ENCODE peak calls at places on chromosome 7, in seven cellular contexts. One of them, this sample, is unnamed.

GRCh38 chr7:131007439-131008330 is 273.7 kb upstream of the KLF14 start:
- DNase-seq in cerebellum: peak
- DNase-seq in GM03348: peak
- DNase-seq in activated CD4-positive, alpha-beta T cell treated with anti-CD3 and anti-CD28 coated beads for 4 hours: peak
- DNase-seq in NCI-H1092: peak
- DNase-seq in epithelial cell of prostate: peak
- DNase-seq in fibroblast of pulmonary artery: peak
- DNase-seq in this sample: peak

GRCh38 chr7:24840543-24840942 is 83.3 kb upstream of the GSDME start:
- DNase-seq in GM03348: no peak
- DNase-seq in cerebellum: no peak
- DNase-seq in NCI-H1092: no peak
- DNase-seq in fibroblast of pulmonary artery: no peak
- DNase-seq in epithelial cell of prostate: no peak
- DNase-seq in activated CD4-positive, alpha-beta T cell treated with anti-CD3 and anti-CD28 coated beads for 4 hours: no peak
- DNase-seq in this sample: no peak

GRCh38 chr7:2222516-2222915 is 10.2 kb downstream of the MAD1L1 start:
- DNase-seq in NCI-H1092: no peak
- DNase-seq in GM03348: no peak
- DNase-seq in fibroblast of pulmonary artery: no peak
- DNase-seq in cerebellum: no peak
- DNase-seq in epithelial cell of prostate: no peak
- DNase-seq in activated CD4-positive, alpha-beta T cell treated with anti-CD3 and anti-CD28 coated beads for 4 hours: no peak
- DNase-seq in this sample: no peak

GRCh38 chr7:155763721-155764431 is 48.4 kb downstream of the SHH start:
- DNase-seq in fibroblast of pulmonary artery: peak
- DNase-seq in activated CD4-positive, alpha-beta T cell treated with anti-CD3 and anti-CD28 coated beads for 4 hours: peak
- DNase-seq in GM03348: no peak
- DNase-seq in cerebellum: no peak
- DNase-seq in epithelial cell of prostate: no peak
- DNase-seq in NCI-H1092: no peak
- DNase-seq in this sample: no peak

GRCh38 chr7:19016140-19016539 is 101.3 kb downstream of the TWIST1 start:
- DNase-seq in GM03348: no peak
- DNase-seq in cerebellum: no peak
- DNase-seq in epithelial cell of prostate: no peak
- DNase-seq in NCI-H1092: no peak
- DNase-seq in activated CD4-positive, alpha-beta T cell treated with anti-CD3 and anti-CD28 coated beads for 4 hours: no peak
- DNase-seq in fibroblast of pulmonary artery: peak
- DNase-seq in this sample: no peak

GRCh38 chr7:657565-658119 is 68.9 kb upstream of the DNAAF5 start:
- DNase-seq in activated CD4-positive, alpha-beta T cell treated with anti-CD3 and anti-CD28 coated beads for 4 hours: no peak
- DNase-seq in epithelial cell of prostate: no peak
- DNase-seq in fibroblast of pulmonary artery: peak
- DNase-seq in NCI-H1092: no peak
- DNase-seq in GM03348: no peak
- DNase-seq in cerebellum: no peak
- DNase-seq in this sample: no peak

GRCh38 chr7:31782411-31782991 is 95.5 kb downstream of the PPP1R17 start:
- DNase-seq in activated CD4-positive, alpha-beta T cell treated with anti-CD3 and anti-CD28 coated beads for 4 hours: no peak
- DNase-seq in cerebellum: peak
- DNase-seq in GM03348: peak
- DNase-seq in NCI-H1092: peak
- DNase-seq in fibroblast of pulmonary artery: peak
- DNase-seq in epithelial cell of prostate: peak
- DNase-seq in this sample: peak

GRCh38 chr7:94022550-94022949 is 18.4 kb upstream of the BET1 start:
- DNase-seq in fibroblast of pulmonary artery: peak
- DNase-seq in GM03348: no peak
- DNase-seq in NCI-H1092: no peak
- DNase-seq in epithelial cell of prostate: no peak
- DNase-seq in activated CD4-positive, alpha-beta T cell treated with anti-CD3 and anti-CD28 coated beads for 4 hours: no peak
- DNase-seq in cerebellum: no peak
- DNase-seq in this sample: no peak

GRCh38 chr7:67470256-67470751 is 473.7 kb downstream of the TYW1 start:
- DNase-seq in activated CD4-positive, alpha-beta T cell treated with anti-CD3 and anti-CD28 coated beads for 4 hours: no peak
- DNase-seq in fibroblast of pulmonary artery: no peak
- DNase-seq in GM03348: no peak
- DNase-seq in cerebellum: no peak
- DNase-seq in epithelial cell of prostate: no peak
- DNase-seq in NCI-H1092: no peak
- DNase-seq in this sample: no peak

GRCh38 chr7:99927536-99927935 is 1.9 kb downstream of the GJC3 start:
- DNase-seq in fibroblast of pulmonary artery: no peak
- DNase-seq in epithelial cell of prostate: no peak
- DNase-seq in activated CD4-positive, alpha-beta T cell treated with anti-CD3 and anti-CD28 coated beads for 4 hours: no peak
- DNase-seq in cerebellum: no peak
- DNase-seq in NCI-H1092: no peak
- DNase-seq in GM03348: no peak
- DNase-seq in this sample: no peak

GRCh38 chr7:158811461-158811860 is 17.8 kb downstream of the ESYT2 start:
- DNase-seq in activated CD4-positive, alpha-beta T cell treated with anti-CD3 and anti-CD28 coated beads for 4 hours: peak
- DNase-seq in fibroblast of pulmonary artery: peak
- DNase-seq in cerebellum: no peak
- DNase-seq in NCI-H1092: no peak
- DNase-seq in GM03348: peak
- DNase-seq in epithelial cell of prostate: peak
- DNase-seq in this sample: peak

GRCh38 chr7:75663302-75663907 is 75.3 kb downstream of the HIP1 start:
- DNase-seq in GM03348: no peak
- DNase-seq in activated CD4-positive, alpha-beta T cell treated with anti-CD3 and anti-CD28 coated beads for 4 hours: no peak
- DNase-seq in epithelial cell of prostate: no peak
- DNase-seq in fibroblast of pulmonary artery: no peak
- DNase-seq in NCI-H1092: no peak
- DNase-seq in cerebellum: peak
- DNase-seq in this sample: no peak

GRCh38 chr7:115352375-115352774 is 430.5 kb downstream of the MDFIC start:
- DNase-seq in activated CD4-positive, alpha-beta T cell treated with anti-CD3 and anti-CD28 coated beads for 4 hours: no peak
- DNase-seq in GM03348: peak
- DNase-seq in fibroblast of pulmonary artery: peak
- DNase-seq in epithelial cell of prostate: peak
- DNase-seq in cerebellum: no peak
- DNase-seq in NCI-H1092: no peak
- DNase-seq in this sample: no peak

GRCh38 chr7:154953006-154953684 is 49.8 kb downstream of the PAXIP1 start:
- DNase-seq in epithelial cell of prostate: no peak
- DNase-seq in cerebellum: no peak
- DNase-seq in fibroblast of pulmonary artery: peak
- DNase-seq in GM03348: peak
- DNase-seq in NCI-H1092: peak
- DNase-seq in activated CD4-positive, alpha-beta T cell treated with anti-CD3 and anti-CD28 coated beads for 4 hours: peak
- DNase-seq in this sample: no peak

GRCh38 chr7:96697822-96698221 is 11.8 kb downstream of the SEM1 start:
- DNase-seq in cerebellum: no peak
- DNase-seq in fibroblast of pulmonary artery: no peak
- DNase-seq in GM03348: no peak
- DNase-seq in epithelial cell of prostate: no peak
- DNase-seq in NCI-H1092: no peak
- DNase-seq in activated CD4-positive, alpha-beta T cell treated with anti-CD3 and anti-CD28 coated beads for 4 hours: no peak
- DNase-seq in this sample: no peak

GRCh38 chr7:47816647-47817046 is 131.6 kb downstream of the PKD1L1 start:
- DNase-seq in NCI-H1092: no peak
- DNase-seq in activated CD4-positive, alpha-beta T cell treated with anti-CD3 and anti-CD28 coated beads for 4 hours: no peak
- DNase-seq in cerebellum: no peak
- DNase-seq in fibroblast of pulmonary artery: peak
- DNase-seq in epithelial cell of prostate: no peak
- DNase-seq in GM03348: peak
- DNase-seq in this sample: no peak

GRCh38 chr7:86643478-86644281 is at the start of gene GRM3:
- DNase-seq in GM03348: peak
- DNase-seq in fibroblast of pulmonary artery: no peak
- DNase-seq in cerebellum: peak
- DNase-seq in activated CD4-positive, alpha-beta T cell treated with anti-CD3 and anti-CD28 coated beads for 4 hours: no peak
- DNase-seq in NCI-H1092: peak
- DNase-seq in epithelial cell of prostate: no peak
- DNase-seq in this sample: no peak

GRCh38 chr7:151987748-151988529 is 31.7 kb downstream of the GALNTL5 start:
- DNase-seq in GM03348: peak
- DNase-seq in activated CD4-positive, alpha-beta T cell treated with anti-CD3 and anti-CD28 coated beads for 4 hours: no peak
- DNase-seq in epithelial cell of prostate: no peak
- DNase-seq in NCI-H1092: no peak
- DNase-seq in fibroblast of pulmonary artery: peak
- DNase-seq in cerebellum: peak
- DNase-seq in this sample: no peak

GRCh38 chr7:44079221-44080021 is 2.9 kb downstream of the POLM start:
- DNase-seq in epithelial cell of prostate: no peak
- DNase-seq in cerebellum: no peak
- DNase-seq in GM03348: no peak
- DNase-seq in NCI-H1092: no peak
- DNase-seq in activated CD4-positive, alpha-beta T cell treated with anti-CD3 and anti-CD28 coated beads for 4 hours: no peak
- DNase-seq in fibroblast of pulmonary artery: no peak
- DNase-seq in this sample: no peak

GRCh38 chr7:90432752-90433151 is 29.5 kb downstream of the CLDN12 start:
- DNase-seq in cerebellum: no peak
- DNase-seq in GM03348: no peak
- DNase-seq in activated CD4-positive, alpha-beta T cell treated with anti-CD3 and anti-CD28 coated beads for 4 hours: no peak
- DNase-seq in epithelial cell of prostate: no peak
- DNase-seq in fibroblast of pulmonary artery: no peak
- DNase-seq in NCI-H1092: no peak
- DNase-seq in this sample: peak

GRCh38 chr7:8379264-8379663 is 54.1 kb upstream of the NXPH1 start:
- DNase-seq in epithelial cell of prostate: no peak
- DNase-seq in GM03348: no peak
- DNase-seq in fibroblast of pulmonary artery: no peak
- DNase-seq in cerebellum: no peak
- DNase-seq in activated CD4-positive, alpha-beta T cell treated with anti-CD3 and anti-CD28 coated beads for 4 hours: no peak
- DNase-seq in NCI-H1092: peak
- DNase-seq in this sample: no peak

GRCh38 chr7:113217314-113217713 is 99.0 kb upstream of the SMIM30 start:
- DNase-seq in NCI-H1092: peak
- DNase-seq in fibroblast of pulmonary artery: peak
- DNase-seq in cerebellum: no peak
- DNase-seq in activated CD4-positive, alpha-beta T cell treated with anti-CD3 and anti-CD28 coated beads for 4 hours: no peak
- DNase-seq in GM03348: no peak
- DNase-seq in epithelial cell of prostate: no peak
- DNase-seq in this sample: no peak

GRCh38 chr7:594920-595620 is 75.4 kb upstream of the PDGFA start:
- DNase-seq in NCI-H1092: no peak
- DNase-seq in fibroblast of pulmonary artery: no peak
- DNase-seq in activated CD4-positive, alpha-beta T cell treated with anti-CD3 and anti-CD28 coated beads for 4 hours: no peak
- DNase-seq in epithelial cell of prostate: no peak
- DNase-seq in cerebellum: no peak
- DNase-seq in GM03348: no peak
- DNase-seq in this sample: no peak

This sample was measured in T47D.